ENCODE peak calls at places on chromosomes 7 and 10, in eight cellular contexts. E, B, X, D, H, T, A and Z are unnamed samples.

GRCh38 chr10:131065673-131066331 is 245.7 kb downstream of the TCERG1L start:
- DNase-seq in D (no peak), A (peak), B (no peak), H (no peak), T (no peak), E (no peak), X (no peak), Z (peak)

GRCh38 chr10:124683816-124684215 is 60.4 kb downstream of the FAM53B start:
- DNase-seq in E (no peak), H (no peak), D (no peak), T (peak), X (no peak), B (no peak), A (no peak), Z (no peak)

GRCh38 chr7:13990984-13991790 is 1.7 kb upstream of the ETV1 start:
- DNase-seq in H (peak), B (peak), X (peak), E (peak), T (peak), A (peak), D (peak), Z (peak)

GRCh38 chr7:16543456-16543855 is 16.8 kb downstream of the LRRC72 start:
- DNase-seq in B (no peak), T (no peak), E (no peak), X (no peak), A (no peak), D (no peak), H (no peak), Z (no peak)

GRCh38 chr7:15288746-15289145 is 273.1 kb downstream of the AGMO start:
- DNase-seq in B (no peak), E (no peak), A (no peak), T (no peak), H (peak), D (no peak), X (no peak), Z (no peak)

GRCh38 chr10:97319671-97320479 is 804 bp downstream of the FRAT1 start:
- DNase-seq in A (peak), D (no peak), B (no peak), H (no peak), X (peak), T (peak), E (peak), Z (peak)

GRCh38 chr7:113404245-113404644 is 285.9 kb upstream of the SMIM30 start:
- DNase-seq in D (peak), T (no peak), X (peak), H (no peak), A (peak), E (no peak), B (no peak), Z (no peak)

GRCh38 chr7:76247938-76248337 is 46.2 kb downstream of the SRRM3 start:
- DNase-seq in A (no peak), X (no peak), T (no peak), E (no peak), D (no peak), H (no peak), B (no peak), Z (no peak)

GRCh38 chr7:73963252-73963822 is 64.6 kb upstream of the ELN start:
- DNase-seq in H (no peak), B (no peak), X (no peak), T (no peak), A (no peak), E (no peak), D (no peak), Z (no peak)

GRCh38 chr7:155001756-155002410 is 1.0 kb downstream of the PAXIP1 start:
- DNase-seq in T (no peak), A (no peak), D (peak), E (no peak), B (no peak), X (peak), H (peak), Z (no peak)

GRCh38 chr7:99782012-99782953 is 1.7 kb downstream of the CYP3A4 start:
- DNase-seq in X (no peak), H (no peak), D (no peak), B (no peak), T (no peak), E (no peak), A (peak), Z (no peak)

GRCh38 chr10:77636286-77636966 is 1.2 kb downstream of the KCNMA1 start:
- DNase-seq in T (no peak), E (no peak), H (no peak), D (no peak), A (peak), X (no peak), B (no peak), Z (no peak)

GRCh38 chr10:49355221-49355620 is 40.7 kb downstream of the DRGX start:
- DNase-seq in D (no peak), E (no peak), B (no peak), A (no peak), X (no peak), H (no peak), T (no peak), Z (no peak)

GRCh38 chr10:91798736-91799579 is 732 bp downstream of the TNKS2 start:
- DNase-seq in E (no peak), D (peak), X (peak), T (peak), B (peak), A (peak), H (peak), Z (peak)

GRCh38 chr7:150946826-150947750 is 31.0 kb downstream of the KCNH2 start:
- DNase-seq in D (no peak), X (no peak), T (no peak), E (peak), A (no peak), H (no peak), B (no peak), Z (no peak)

GRCh38 chr10:25689346-25690095 is 244.5 kb upstream of the MYO3A start:
- DNase-seq in E (no peak), D (no peak), A (no peak), T (no peak), X (no peak), H (no peak), B (no peak), Z (no peak)

GRCh38 chr10:119469325-119469707 is 73.2 kb downstream of the RGS10 start:
- DNase-seq in T (no peak), X (no peak), A (no peak), E (no peak), H (no peak), D (no peak), B (no peak), Z (no peak)